ENCODE peak calls at places on chromosomes 4 and X, in four cellular contexts. K is body of pancreas, L is foreskin fibroblast, B is heart right ventricle. J is an unnamed sample.

GRCh38 chr4:84403656-84404055 is 95.4 kb downstream of the NKX6-1 start:
- DNase-seq in K (no peak), B (no peak), L (no peak), J (no peak)

GRCh38 chr4:155787113-155787710 is 28.4 kb downstream of the GUCY1B1 start:
- DNase-seq in K (peak), B (no peak), L (peak), J (no peak)

GRCh38 chrX:97057349-97057909 is 173.7 kb downstream of the RPA4 start:
- DNase-seq in K (peak), L (no peak), B (no peak), J (no peak)

GRCh38 chr4:176794151-176794550 is 1.4 kb upstream of the VEGFC start:
- DNase-seq in L (peak), B (no peak), K (no peak), J (peak)

GRCh38 chr4:41655177-41655576 is 93.3 kb downstream of the PHOX2B start:
- DNase-seq in L (no peak), K (no peak), B (no peak), J (no peak)

GRCh38 chr4:184475096-184475461 is 729 bp upstream of the IRF2 start:
- DNase-seq in B (peak), L (peak), K (peak), J (no peak)

GRCh38 chr4:25106363-25107151 is 53.7 kb downstream of the SEPSECS start:
- DNase-seq in L (no peak), B (no peak), K (no peak), J (no peak)

GRCh38 chrX:13376857-13377441 is 57.1 kb upstream of the ATXN3L start:
- DNase-seq in B (peak), K (peak), L (peak), J (peak)

GRCh38 chr4:185036842-185037241 is 18.6 kb downstream of the HELT start:
- DNase-seq in B (no peak), K (no peak), L (no peak), J (no peak)

GRCh38 chr4:19844436-19844835 is 407.3 kb upstream of the SLIT2 start:
- DNase-seq in L (no peak), B (peak), K (no peak), J (no peak)

GRCh38 chr4:89077806-89078205 is 20.8 kb upstream of the FAM13A start:
- DNase-seq in B (no peak), L (no peak), K (no peak), J (no peak)

GRCh38 chrX:128396601-128397000 is 344.4 kb upstream of the ACTRT1 start:
- DNase-seq in L (no peak), B (no peak), K (no peak), J (no peak)

GRCh38 chr4:157722146-157722545 is 450.7 kb downstream of the GASK1B start:
- DNase-seq in K (no peak), L (no peak), B (no peak), J (no peak)

GRCh38 chr4:123481034-123481433 is 84.4 kb downstream of the SPRY1 start:
- DNase-seq in B (no peak), L (peak), K (no peak), J (peak)

GRCh38 chr4:40908702-40909362 is 159.1 kb downstream of the NSUN7 start:
- DNase-seq in B (peak), K (peak), L (peak), J (no peak)

GRCh38 chrX:40607381-40607780 is 15.8 kb upstream of the MPC1L start:
- DNase-seq in K (no peak), L (no peak), B (no peak), J (no peak)

GRCh38 chr4:7978489-7978888 is 38.8 kb upstream of the AFAP1 start:
- DNase-seq in K (no peak), L (no peak), B (no peak), J (no peak)

GRCh38 chr4:13493793-13494192 is 9.7 kb upstream of the RAB28 start:
- DNase-seq in K (no peak), L (no peak), B (no peak), J (no peak)

GRCh38 chr4:107210450-107211239 is 174.5 kb upstream of the DKK2 start:
- DNase-seq in B (no peak), L (peak), K (no peak), J (no peak)

GRCh38 chr4:48340276-48340904 is 939 bp upstream of the SLAIN2 start:
- DNase-seq in K (peak), L (peak), B (no peak), J (peak)

GRCh38 chr4:14345356-14345775 is 656.9 kb upstream of the CPEB2 start:
- DNase-seq in B (no peak), K (peak), L (peak), J (peak)

DNA sequence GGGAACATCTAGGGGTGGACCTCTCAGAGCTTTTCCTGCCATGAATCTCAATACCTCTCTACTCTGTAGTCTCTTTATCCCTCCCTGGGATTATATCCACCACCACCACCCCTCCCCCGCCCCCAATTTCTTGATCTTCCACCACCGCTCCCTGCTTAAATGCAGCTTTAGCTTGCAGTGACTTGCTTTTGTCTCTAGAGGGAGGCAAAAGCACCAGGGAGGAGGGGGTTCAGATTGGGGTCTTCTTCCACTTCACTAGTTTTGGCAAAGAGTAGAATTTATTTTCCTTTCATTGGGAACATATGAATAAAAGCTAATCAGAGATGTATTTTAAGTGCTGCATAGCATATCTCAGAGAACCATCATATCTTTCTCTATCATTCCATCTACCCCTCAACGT is 5.5 kb downstream of the ARHGAP36 start:
- DNase-seq in L (no peak), K (no peak), B (no peak), J (no peak)
- H3K4me3 ChIP-seq in L (no peak), K (no peak), B (no peak), J (no peak)

GRCh38 chrX:30863969-30864368 is 25.1 kb downstream of the TAB3 start:
- DNase-seq in L (peak), B (peak), K (peak), J (no peak)

GRCh38 chrX:30864383-30864785 is 24.7 kb downstream of the TAB3 start:
- DNase-seq in K (peak), L (no peak), B (no peak), J (no peak)

GRCh38 chrX:30870572-30870971 is 18.5 kb downstream of the TAB3 start:
- DNase-seq in B (peak), K (no peak), L (no peak), J (no peak)

GRCh38 chrX:30865612-30866011 is 23.4 kb downstream of the TAB3 start:
- DNase-seq in B (no peak), L (no peak), K (no peak), J (no peak)

DNA sequence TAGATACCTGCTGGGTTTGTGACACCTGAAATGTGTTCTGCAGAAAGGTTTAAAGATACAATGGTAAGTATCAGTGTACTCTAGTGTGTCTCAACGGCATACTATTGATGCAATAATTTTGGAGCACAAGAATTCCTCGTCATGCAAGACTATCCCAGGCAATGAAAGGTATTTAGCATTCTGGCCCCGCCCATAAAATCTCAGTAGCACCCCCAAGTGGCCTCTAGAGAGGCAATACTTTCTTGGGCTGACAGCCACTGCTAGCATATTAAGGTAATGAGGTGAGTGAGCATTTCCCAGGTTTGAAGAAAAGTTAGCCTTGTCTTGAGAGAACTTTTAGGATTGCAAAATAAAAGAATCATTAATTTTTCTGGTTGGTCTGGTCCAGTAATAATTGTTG is 24.0 kb downstream of the TAB3 start:
- DNase-seq in K (peak), B (no peak), L (no peak), J (no peak)
- TF ChIP-seq CTCF in K (no peak), B (no peak), L (no peak), J (no peak)

DNA sequence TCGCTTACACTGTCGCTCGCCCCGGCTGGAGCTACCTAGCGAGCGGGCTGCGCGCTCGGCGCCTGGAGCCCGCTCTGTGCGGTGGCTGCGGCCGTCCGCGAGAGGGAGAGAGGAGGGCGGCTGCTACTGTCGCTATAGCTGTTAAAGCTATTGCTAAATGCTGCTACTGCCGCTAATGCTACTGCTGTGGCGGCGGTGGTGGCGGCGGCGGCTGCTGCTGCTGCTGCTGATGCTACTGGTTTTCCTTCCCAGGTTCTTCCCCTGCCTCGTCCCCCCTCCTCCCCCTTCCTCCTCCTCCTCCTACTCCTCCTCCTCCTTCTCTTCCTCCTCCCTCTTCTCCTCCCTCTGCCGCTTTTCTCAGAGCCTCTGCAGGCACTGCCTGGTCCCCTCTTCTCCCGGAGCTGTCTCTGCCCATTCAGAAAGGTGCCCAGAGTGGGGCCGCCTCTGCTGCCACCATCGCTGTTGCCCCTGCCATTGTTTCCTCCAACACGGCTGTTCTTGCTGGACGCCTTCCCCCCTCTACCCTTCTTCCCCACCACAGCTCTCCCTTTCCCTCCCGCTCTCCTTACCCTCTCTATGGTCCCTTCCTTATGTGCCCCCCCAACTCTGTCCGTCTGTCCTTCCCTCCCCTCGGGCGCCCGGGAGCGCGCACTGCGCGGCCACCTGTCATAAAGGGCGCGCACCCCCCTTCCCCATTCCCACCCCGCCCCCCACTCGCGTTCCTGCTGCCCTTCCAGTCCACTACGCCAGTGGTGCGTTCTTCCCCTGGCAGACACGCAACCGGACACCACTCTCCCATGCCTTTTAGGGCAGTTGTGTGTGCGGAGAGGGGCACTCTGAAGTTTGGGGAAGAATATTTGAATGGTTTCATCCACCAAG is at the start of gene NEXMIF:
- DNase-seq in L (peak), K (peak), B (no peak), J (no peak)
- H3K4me3 ChIP-seq in L (peak), K (peak), B (peak), J (peak)

GRCh38 chrX:38799995-38800394 is 1.3 kb upstream of the MID1IP1 start:
- DNase-seq in B (peak), L (no peak), K (peak), J (no peak)
- TF ChIP-seq CTCF in B (peak), L (no peak), K (no peak), J (no peak)

GRCh38 chr4:110792036-110792435 is 169.2 kb upstream of the PITX2 start:
- DNase-seq in L (no peak), K (no peak), B (no peak), J (no peak)

GRCh38 chr4:110781944-110782343 is 159.1 kb upstream of the PITX2 start:
- DNase-seq in K (no peak), L (no peak), B (no peak), J (no peak)

GRCh38 chr4:110787781-110788180 is 164.9 kb upstream of the PITX2 start:
- DNase-seq in L (no peak), K (no peak), B (no peak), J (no peak)

GRCh38 chr4:110787109-110787508 is 164.2 kb upstream of the PITX2 start:
- DNase-seq in L (peak), K (no peak), B (no peak), J (no peak)
- H3K4me3 ChIP-seq in L (no peak), K (no peak), B (no peak), J (no peak)

J was measured in AG09309.